ENCODE peak calls at places on chromosome 1, in six cellular contexts. X, I, E, F, A and O are unnamed samples.

GRCh38 chr1:101238681-101239094 is 1.9 kb downstream of the S1PR1 start:
- DNase-seq in F (peak; percentile 85), E (peak; percentile 86), A (peak; percentile 83), X (peak; percentile 68), I (peak; percentile 81), O (peak; percentile 83)

GRCh38 chr1:44881011-44881632 is 38.1 kb upstream of the PTCH2 start:
- DNase-seq in X (no peak), F (peak; percentile 85), I (no peak), A (no peak), E (no peak), O (no peak)

GRCh38 chr1:157001304-157001703 is 44.2 kb downstream of the ARHGEF11 start:
- DNase-seq in A (no peak), X (no peak), F (no peak), I (no peak), E (no peak), O (no peak)

GRCh38 chr1:183164350-183164749 is 21.7 kb upstream of the LAMC2 start:
- DNase-seq in F (no peak), A (no peak), E (no peak), X (no peak), I (peak; percentile 52), O (no peak)

GRCh38 chr1:33420870-33421775 is 9.8 kb downstream of the PHC2 start:
- DNase-seq in I (no peak), A (no peak), F (no peak), X (no peak), E (no peak), O (no peak)

GRCh38 chr1:37822942-37823865 is 15.2 kb upstream of the YRDC start:
- DNase-seq in A (no peak), F (no peak), X (no peak), E (no peak), I (no peak), O (no peak)

GRCh38 chr1:63319069-63320023 is 3.0 kb upstream of the FOXD3 start:
- DNase-seq in E (no peak), X (no peak), A (no peak), I (no peak), F (no peak), O (no peak)

GRCh38 chr1:223211323-223211985 is 68.4 kb upstream of the TLR5 start:
- DNase-seq in I (no peak), A (no peak), E (no peak), X (no peak), F (no peak), O (no peak)

GRCh38 chr1:226062558-226063361 is at the start of gene H3-3A:
- DNase-seq in F (peak; percentile 98), I (no peak), X (peak; percentile 95), E (peak; percentile 99), A (peak; percentile 98), O (peak; percentile 99)

GRCh38 chr1:60727553-60727952 is 354.8 kb upstream of the NFIA start:
- DNase-seq in A (no peak), I (no peak), E (no peak), F (no peak), X (no peak), O (no peak)

GRCh38 chr1:11938722-11939526 is 4.4 kb downstream of the PLOD1 start:
- DNase-seq in E (no peak), F (no peak), X (no peak), A (no peak), I (no peak), O (peak; percentile 72)

GRCh38 chr1:66539491-66539890 is 5.5 kb downstream of the SGIP1 start:
- DNase-seq in I (no peak), E (no peak), X (no peak), F (no peak), A (no peak), O (no peak)

GRCh38 chr1:156814571-156815260 is 1.9 kb downstream of the SH2D2A start:
- DNase-seq in A (no peak), X (peak; percentile 62), E (no peak), F (no peak), I (no peak), O (no peak)

GRCh38 chr1:115377411-115377810 is 39.4 kb upstream of the NGF start:
- DNase-seq in X (no peak), E (no peak), A (no peak), I (no peak), F (no peak), O (no peak)

GRCh38 chr1:8705104-8705503 is 112.3 kb downstream of the RERE start:
- DNase-seq in E (no peak), I (no peak), F (no peak), A (no peak), X (no peak), O (no peak)

GRCh38 chr1:223411309-223411708 is 18.1 kb downstream of the CCDC185 start:
- DNase-seq in X (no peak), A (no peak), I (no peak), F (no peak), E (no peak), O (no peak)

GRCh38 chr1:214050513-214051401 is 63.0 kb downstream of the PROX1 start:
- DNase-seq in X (no peak), E (no peak), I (no peak), A (no peak), F (no peak), O (no peak)

GRCh38 chr1:18537386-18538306 is 56.9 kb downstream of the KLHDC7A start:
- DNase-seq in A (no peak), F (no peak), E (no peak), I (no peak), X (no peak), O (no peak)

GRCh38 chr1:17700363-17700762 is 54.8 kb upstream of the ACTL8 start:
- DNase-seq in E (no peak), X (no peak), A (no peak), F (no peak), I (no peak), O (no peak)

GRCh38 chr1:159798893-159799292 is 3.3 kb upstream of the FCRL6 start:
- DNase-seq in X (no peak), E (peak; percentile 59), F (peak; percentile 77), I (no peak), A (peak; percentile 29), O (peak; percentile 35)

DNA sequence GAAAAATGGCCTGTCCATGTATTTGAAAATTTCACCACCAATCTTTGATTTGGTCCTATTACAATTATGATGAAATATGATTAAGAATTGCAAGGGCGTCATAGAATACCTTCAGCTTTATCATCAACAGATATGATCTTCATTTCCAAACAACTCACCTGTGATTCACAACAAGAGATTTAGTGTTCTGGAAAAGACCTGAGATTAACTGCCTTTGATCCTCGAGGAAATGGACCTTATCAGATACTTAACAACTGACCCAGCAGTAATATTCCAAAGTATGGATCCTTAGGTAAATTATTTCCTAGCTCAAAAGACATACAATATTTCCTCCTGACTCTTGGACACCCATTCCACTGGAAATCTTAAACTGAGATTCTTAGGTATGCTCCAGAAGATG is 3.5 kb upstream of the GSTM4 start:
- DNase-seq in I (no peak), E (no peak), F (no peak), A (no peak), X (no peak), O (no peak)
- H3K27ac ChIP-seq in I (no peak overlapping the region), E (no peak overlapping the region), F (no peak overlapping the region), A (no peak overlapping the region), X (no peak overlapping the region), O (no peak overlapping the region)

DNA sequence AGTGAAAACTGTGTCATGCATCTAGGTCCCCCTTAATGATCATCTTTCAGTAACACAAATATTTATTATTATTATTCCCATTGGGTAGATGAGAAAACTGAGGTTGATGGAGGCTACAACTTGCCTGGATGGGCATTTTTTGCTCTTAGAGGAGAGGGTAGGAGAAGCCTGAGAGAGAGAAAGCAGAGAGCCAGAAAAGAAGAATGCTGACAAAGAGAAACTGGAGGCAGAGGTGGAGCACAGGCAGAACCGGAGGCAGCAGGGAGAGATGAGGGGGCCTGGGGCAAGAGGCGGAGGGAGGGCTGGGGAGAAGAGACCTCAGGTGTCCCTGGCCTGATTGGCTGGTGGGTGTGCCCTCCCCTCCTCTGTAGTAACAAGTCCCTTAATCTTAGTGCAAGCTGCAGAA is 4.1 kb downstream of the BLACAT1 start:
- DNase-seq in X (no peak), I (no peak), E (no peak), A (no peak), F (no peak), O (no peak)
- H3K4me1 ChIP-seq in X (peaks cover 17% of the 10 kb centered on the region), I (peaks cover 38% of the 10 kb centered on the region), E (peaks cover 14% of the 10 kb centered on the region), A (peaks cover 17% of the 10 kb centered on the region), F (peaks cover 14% of the 10 kb centered on the region), O (peaks cover 12% of the 10 kb centered on the region)

DNA sequence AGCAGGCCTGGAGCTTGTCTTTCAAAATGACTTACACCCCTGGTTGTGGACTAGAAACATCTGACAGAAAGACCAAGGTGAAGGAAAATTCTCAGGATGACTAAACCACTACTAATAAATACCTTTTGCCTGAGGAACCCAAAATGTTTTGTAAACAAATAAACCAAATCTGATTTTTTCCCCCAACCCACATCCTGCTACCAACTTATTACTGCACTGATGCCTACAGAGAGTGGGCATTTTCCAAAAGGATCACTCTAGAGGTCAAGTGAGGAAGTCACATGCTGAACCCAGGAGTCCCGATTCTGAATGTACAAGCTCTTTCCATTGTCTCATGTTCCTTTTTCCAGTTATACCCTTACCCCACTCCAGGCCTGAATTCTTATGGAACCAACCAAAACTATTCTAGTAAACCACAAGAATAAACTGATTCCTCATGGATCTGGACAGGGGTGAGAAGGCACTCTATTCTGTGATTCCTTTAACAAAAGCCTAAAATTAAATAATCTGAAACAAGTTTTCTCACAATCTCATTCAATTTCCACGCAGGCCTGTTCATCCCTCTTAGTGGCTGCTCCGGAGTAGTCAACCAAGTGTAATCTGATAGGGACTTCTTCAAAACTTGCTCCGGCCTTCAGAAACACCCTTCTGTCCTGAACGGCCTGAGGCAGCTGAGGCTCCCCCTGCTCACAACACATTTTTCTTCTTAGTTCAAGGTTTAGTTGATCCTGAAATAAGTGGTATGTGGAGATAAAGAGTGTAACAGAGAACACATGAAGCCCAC is 1.4 kb downstream of the PI4KB start:
- DNase-seq in X (no peak), E (no peak), F (peak; percentile 21), I (no peak), A (no peak), O (no peak)
- H3K27ac ChIP-seq in X (peak overlapping the region; percentile 94), E (peak overlapping the region; percentile 90), F (peak overlapping the region; percentile 45), I (no peak overlapping the region), A (peak overlapping the region; percentile 96), O (peak overlapping the region; percentile 96)

GRCh38 chr1:92484472-92485373 is 2.0 kb downstream of the GFI1 start:
- DNase-seq in E (no peak), X (peak; percentile 40), A (peak; percentile 58), F (peak; percentile 16), I (no peak), O (peak; percentile 62)
- H3K4me1 ChIP-seq in E (peaks cover 65% of the 10 kb centered on the region), X (peaks cover 18% of the 10 kb centered on the region), A (peaks cover 11% of the 10 kb centered on the region), F (peaks cover 49% of the 10 kb centered on the region), I (peaks cover 15% of the 10 kb centered on the region), O (peaks cover 44% of the 10 kb centered on the region)

DNA sequence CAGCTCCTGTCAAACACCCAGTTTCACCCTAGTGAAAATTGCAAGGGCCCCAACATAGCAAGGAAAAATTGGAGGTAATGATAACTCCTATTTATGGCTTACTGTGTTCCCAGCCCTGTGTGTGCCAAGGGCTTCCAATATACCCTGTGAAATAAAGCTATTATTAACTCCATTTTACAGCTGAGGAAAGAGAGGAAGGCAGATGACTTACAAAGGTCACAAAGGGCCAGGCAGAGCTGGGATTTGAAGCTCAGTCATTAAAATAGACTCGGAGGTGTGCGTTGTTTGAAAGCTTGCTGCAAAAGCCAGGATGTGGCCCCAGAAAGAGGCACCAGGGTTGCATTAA is 20.2 kb upstream of the SDC3 start:
- DNase-seq in A (no peak), E (no peak), I (no peak), F (no peak), X (no peak), O (no peak)
- H3K27ac ChIP-seq in A (no peak overlapping the region), E (no peak overlapping the region), I (no peak overlapping the region), F (no peak overlapping the region), X (no peak overlapping the region), O (peak overlapping the region; percentile 5)